ENCODE peak calls at places on chromosomes 16 and 17, in seven cellular contexts. R is anterior cingulate cortex; S is HT1080; L is NCI-H1105; V is HFFc6; M is stimulated activated naive CD8-positive, alpha-beta T cell treated with anti-CD3 and anti-CD28 coated beads, Interleukin-15, amount 100 ng/mL, for 72 hours; X is activated CD4-positive, alpha-beta memory T cell treated with anti-CD3 and anti-CD28 coated beads, Interleukin-2, amount 10 ng/mL, durations not matched to agents 7 days and 5 days. T is an unnamed sample.

GRCh38 chr16:30527635-30528178 is 1.3 kb upstream of the ZNF768 start:
- DNase-seq in L (no peak), R (no peak), S (no peak), X (no peak), M (no peak), V (no peak), T (peak; percentile 99)

GRCh38 chr17:1160591-1161041 is 19.2 kb downstream of the ABR start:
- DNase-seq in L (no peak), S (no peak), V (no peak), R (no peak), X (no peak), M (no peak), T (no peak)

GRCh38 chr16:19717781-19718623 is at the start of the genes IQCK and KNOP1:
- DNase-seq in S (peak; percentile 86), L (peak; percentile 70), V (peak; percentile 81), X (peak; percentile 90), M (peak; percentile 92), R (peak; percentile 79), T (peak; percentile 85)

GRCh38 chr16:31352344-31353115 is 2.4 kb upstream of the ITGAX start:
- DNase-seq in X (no peak), L (no peak), M (no peak), S (no peak), V (no peak), R (no peak), T (no peak)

GRCh38 chr17:79007504-79008381 is 1.8 kb downstream of the CANT1 start:
- DNase-seq in V (no peak), S (no peak), R (no peak), L (no peak), X (no peak), M (no peak), T (no peak)

GRCh38 chr16:87358696-87359095 is 24.9 kb downstream of the FBXO31 start:
- DNase-seq in X (no peak), R (no peak), V (no peak), S (no peak), M (no peak), L (no peak), T (no peak)

GRCh38 chr16:14240216-14240843 is 169.2 kb downstream of the MRTFB start:
- DNase-seq in M (no peak), S (no peak), V (peak; percentile 4), L (no peak), X (no peak), R (no peak), T (no peak)

GRCh38 chr16:852451-853185 is 52.1 kb upstream of the GNG13 start:
- DNase-seq in L (no peak), R (no peak), M (no peak), S (no peak), V (no peak), X (no peak), T (no peak)

GRCh38 chr17:81665205-81666091 is 957 bp downstream of the OXLD1 start:
- DNase-seq in L (no peak), R (no peak), X (peak; percentile 62), S (peak; percentile 36), V (no peak), M (peak; percentile 61), T (no peak)

GRCh38 chr17:288802-289356 is 63.7 kb downstream of the RPH3AL start:
- DNase-seq in R (no peak), X (no peak), S (no peak), M (no peak), V (no peak), L (no peak), T (no peak)

GRCh38 chr16:85553436-85554113 is 59.5 kb upstream of the GSE1 start:
- DNase-seq in V (no peak), X (peak; percentile 59), R (no peak), S (peak; percentile 62), M (peak; percentile 65), L (peak; percentile 55), T (peak; percentile 70)

T was measured in trophoblast cell.